ENCODE peak calls at places on chromosomes 6 and 20, in eight cellular contexts. D is lower lobe of right lung; X is IMR-90; C is pancreas; W is hepatocyte; Q is stomach; I is cardiac muscle cell; N is CD8-positive, alpha-beta T cell. F is an unnamed sample.

GRCh38 chr6:26065952-26066380 is 21.3 kb upstream of the HFE start:
- DNase-seq in C (peak; percentile 73), I (peak; percentile 89), W (peak; percentile 89), Q (peak; percentile 78), D (no peak), N (no peak), X (peak; percentile 82), F (peak; percentile 74)

GRCh38 chr6:163883946-163884345 is 469.4 kb downstream of the QKI start:
- DNase-seq in Q (no peak), D (no peak), C (no peak), W (no peak), X (no peak), I (peak; percentile 51), N (no peak), F (no peak)

GRCh38 chr6:121756643-121757042 is 321.2 kb downstream of the GJA1 start:
- DNase-seq in Q (no peak), I (no peak), D (no peak), W (no peak), X (no peak), C (no peak), N (no peak), F (no peak)

GRCh38 chr6:34237722-34238506 is 1.2 kb downstream of the HMGA1 start:
- DNase-seq in C (peak; percentile 56), N (peak; percentile 55), W (peak; percentile 71), D (peak; percentile 70), X (peak; percentile 33), I (peak; percentile 32), Q (no peak), F (no peak)

GRCh38 chr20:32562495-32562911 is 22.6 kb downstream of the NOL4L start:
- DNase-seq in W (no peak), N (no peak), X (no peak), C (no peak), D (no peak), Q (no peak), I (no peak), F (no peak)

GRCh38 chr6:53089948-53090347 is 24.7 kb downstream of the FBXO9 start:
- DNase-seq in D (no peak), X (no peak), N (no peak), W (no peak), C (no peak), Q (no peak), I (no peak), F (no peak)

GRCh38 chr20:63533871-63534393 is 3.2 kb downstream of the PTK6 start:
- DNase-seq in N (no peak), C (peak; percentile 83), Q (peak; percentile 94), I (no peak), X (no peak), W (no peak), D (peak; percentile 81), F (no peak)

GRCh38 chr6:69584913-69585729 is 211.7 kb downstream of the LMBRD1 start:
- DNase-seq in W (peak; percentile 28), D (no peak), X (no peak), C (no peak), Q (no peak), N (no peak), I (no peak), F (no peak)

GRCh38 chr6:101445527-101445926 is 52.0 kb downstream of the GRIK2 start:
- DNase-seq in N (no peak), Q (no peak), C (no peak), I (no peak), W (no peak), D (no peak), X (peak; percentile 89), F (no peak)

GRCh38 chr20:36353740-36354139 is 47.6 kb downstream of the DLGAP4 start:
- DNase-seq in W (no peak), N (no peak), C (no peak), Q (no peak), I (no peak), X (no peak), D (no peak), F (no peak)

GRCh38 chr6:142155895-142156757 is 9.1 kb downstream of the VTA1 start:
- DNase-seq in W (peak; percentile 41), C (no peak), N (no peak), D (no peak), X (peak; percentile 37), Q (no peak), I (peak; percentile 49), F (no peak)

GRCh38 chr6:41639556-41640371 is 1.5 kb downstream of the MDFI start:
- DNase-seq in D (peak; percentile 36), C (no peak), Q (no peak), X (no peak), I (peak; percentile 69), W (peak; percentile 60), N (no peak), F (no peak)

GRCh38 chr20:52637201-52637600 is 335.0 kb upstream of the TSHZ2 start:
- DNase-seq in I (no peak), W (no peak), Q (no peak), X (no peak), C (no peak), D (no peak), N (no peak), F (no peak)

GRCh38 chr6:17086469-17086868 is 15.4 kb upstream of the STMND1 start:
- DNase-seq in I (peak; percentile 84), D (no peak), N (no peak), Q (peak; percentile 35), X (peak; percentile 83), W (peak; percentile 89), C (peak; percentile 27), F (peak; percentile 48)

GRCh38 chr6:7545509-7546369 is 4.3 kb downstream of the DSP start:
- DNase-seq in C (no peak), X (peak; percentile 50), Q (no peak), W (peak; percentile 48), I (no peak), N (no peak), D (no peak), F (no peak)

GRCh38 chr6:128371113-128371512 is 149.3 kb downstream of the PTPRK start:
- DNase-seq in X (no peak), Q (no peak), W (no peak), I (no peak), N (no peak), D (no peak), C (no peak), F (no peak)

GRCh38 chr6:53361549-53362031 is 12.8 kb upstream of the ELOVL5 start:
- DNase-seq in C (peak; percentile 30), X (peak; percentile 30), Q (no peak), W (no peak), I (peak; percentile 49), D (peak; percentile 93), N (peak; percentile 25), F (no peak)

GRCh38 chr6:10528170-10528981 is 7.2 kb downstream of the GCNT2 start:
- DNase-seq in C (no peak), W (peak; percentile 70), N (no peak), X (peak; percentile 55), D (no peak), Q (peak; percentile 74), I (peak; percentile 5), F (no peak)

GRCh38 chr6:116393430-116393829 is 22.7 kb downstream of the DSE start:
- DNase-seq in W (no peak), I (peak; percentile 27), N (no peak), Q (no peak), X (no peak), C (no peak), D (no peak), F (no peak)

DNA sequence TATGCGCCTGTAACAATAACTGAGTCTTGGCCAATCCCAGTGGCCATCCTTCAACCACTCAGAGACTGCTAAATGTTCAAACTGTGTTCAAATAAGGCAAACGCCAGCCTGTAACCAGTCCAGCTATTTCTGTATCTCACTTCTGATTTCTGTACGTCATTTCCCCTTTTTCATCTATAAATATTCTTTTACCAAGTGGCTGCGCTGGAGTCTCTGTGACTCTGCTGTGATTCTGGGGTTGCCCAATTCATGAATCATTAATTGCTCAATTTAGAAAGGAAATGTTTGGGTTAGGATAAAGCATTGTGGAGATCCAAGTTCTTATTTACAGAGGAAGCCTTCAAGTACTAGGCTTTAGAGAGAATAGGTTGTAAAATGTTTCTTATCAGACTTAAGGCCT is 89.8 kb upstream of the UST start:
- DNase-seq in W (peak; percentile 16), Q (no peak), N (no peak), I (peak; percentile 96), D (no peak), C (no peak), X (peak; percentile 84), F (no peak)
- TF ChIP-seq CTCF in W (no peak), Q (no peak), N (no peak), I (no peak), D (no peak), C (no peak), X (no peak), F (no peak)

DNA sequence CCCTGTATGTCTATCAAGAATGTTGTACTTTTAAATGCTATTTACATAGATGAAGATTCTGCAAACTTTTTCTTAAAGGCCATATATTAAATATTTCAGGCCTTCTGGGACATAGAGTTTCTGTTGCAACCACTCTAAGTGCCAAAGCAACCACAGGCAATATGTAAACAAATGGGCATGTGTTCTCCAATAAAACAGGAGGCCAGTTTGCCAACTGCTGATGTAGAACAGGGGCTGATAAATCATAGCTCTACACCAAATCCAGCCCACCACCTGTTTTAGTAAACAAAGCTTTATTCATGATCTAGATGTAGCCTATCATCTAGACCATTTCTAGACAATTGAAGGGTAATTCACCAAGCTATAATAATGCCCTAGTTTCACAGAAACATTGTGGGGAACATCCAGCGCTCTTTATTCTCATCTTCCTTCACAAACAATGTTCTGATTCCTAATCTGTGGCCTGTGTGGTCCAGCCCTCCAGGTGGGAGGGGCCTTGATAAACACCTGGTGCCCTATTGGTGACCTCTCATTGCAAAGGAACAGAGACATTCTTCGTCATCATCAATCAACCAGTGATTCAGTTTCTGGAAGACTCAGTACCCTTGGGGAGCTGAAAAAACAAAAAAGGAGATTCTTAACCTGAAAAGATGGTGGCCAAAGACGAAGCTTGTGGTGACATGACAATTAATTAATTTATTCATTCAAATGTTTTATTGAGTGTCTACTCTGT is 80.2 kb downstream of the PREP start:
- DNase-seq in W (no peak), D (no peak), C (no peak), N (no peak), I (no peak), Q (no peak), X (no peak), F (no peak)
- H3K36me3 ChIP-seq in W (no peaks in the 10 kb centered on the region), D (peaks cover 33% of the 10 kb centered on the region), C (no peaks in the 10 kb centered on the region), N (peaks cover 18% of the 10 kb centered on the region), I (peaks cover 6% of the 10 kb centered on the region), Q (no peaks in the 10 kb centered on the region), X (peaks cover 12% of the 10 kb centered on the region), F (no peaks in the 10 kb centered on the region)

DNA sequence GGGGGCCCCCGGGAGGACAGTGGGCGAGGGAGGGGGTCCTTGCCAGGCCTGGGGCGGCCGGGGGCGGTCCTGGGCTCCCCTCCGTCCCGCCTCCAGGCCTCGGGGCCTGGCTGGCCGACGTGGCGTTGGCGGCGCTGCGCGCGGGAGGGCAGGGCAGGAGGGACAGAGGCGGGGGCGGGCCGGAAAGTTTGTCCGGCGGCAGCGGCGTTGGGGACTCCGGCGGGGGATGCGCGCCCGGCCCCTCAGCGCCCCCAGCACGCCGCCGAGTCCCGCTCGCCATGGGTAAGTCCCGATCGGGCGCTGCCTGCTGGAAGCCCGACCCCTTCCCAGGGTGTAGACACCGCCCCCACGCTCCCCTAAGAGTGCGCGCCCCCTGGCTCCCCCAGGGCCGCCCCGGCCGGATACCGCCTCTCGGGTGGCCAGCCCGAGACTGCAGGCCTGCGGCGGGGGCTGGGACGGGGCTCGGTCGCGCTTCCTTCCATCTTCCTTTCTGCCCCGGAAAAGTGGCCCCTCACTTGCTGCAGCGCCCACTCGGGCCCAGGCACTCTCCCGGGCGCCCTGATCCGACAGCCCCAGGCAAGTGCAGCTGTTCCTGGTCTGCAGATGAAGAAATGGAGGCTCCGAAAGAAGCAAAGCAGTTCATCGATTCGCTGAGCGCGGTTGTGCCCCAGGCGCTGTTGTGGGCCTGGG is at the start of gene SLC2A10:
- DNase-seq in N (no peak), C (peak; percentile 78), X (peak; percentile 61), I (peak; percentile 75), D (peak; percentile 66), Q (peak; percentile 73), W (peak; percentile 86), F (no peak)
- TF ChIP-seq CTCF in N (no peak), C (no peak), X (peak; percentile 3), I (peak; percentile 14), D (no peak), Q (no peak), W (no peak), F (peak; percentile 4)

GRCh38 chr20:58677808-58678207 is 14.8 kb upstream of the NPEPL1 start:
- DNase-seq in N (no peak), I (no peak), D (no peak), Q (no peak), X (no peak), C (no peak), W (no peak), F (no peak)
- H3K36me3 ChIP-seq in N (peaks cover 49% of the 10 kb centered on the region), I (peaks cover 38% of the 10 kb centered on the region), D (peaks cover 78% of the 10 kb centered on the region), Q (peaks cover 26% of the 10 kb centered on the region), X (peaks cover 46% of the 10 kb centered on the region), C (peaks cover 5% of the 10 kb centered on the region), W (no peaks in the 10 kb centered on the region), F (no peaks in the 10 kb centered on the region)

F was measured in kidney epithelial cell.